ENCODE peak calls at places on chromosomes 11 and 22, in eight cellular contexts. R is Caco-2; F is A549; B is endodermal cell; S is heart right ventricle; D is uterus; W is CD4-positive, CD25-positive, alpha-beta regulatory T cell; I is left lung. E is an unnamed sample. For H3K4me1, the result is how much of the 10 kb centered on the place peaks cover.

GRCh38 chr22:27252282-27253049 is 549.1 kb downstream of the MN1 start:
- DNase-seq in W (no peak), D (peak), B (no peak), I (no peak), F (peak), R (no peak), S (no peak), E (no peak)

GRCh38 chr11:3886985-3887384 is 31.5 kb downstream of the STIM1 start:
- DNase-seq in D (no peak), I (no peak), B (no peak), W (no peak), S (no peak), R (no peak), F (no peak), E (no peak)

GRCh38 chr11:125916683-125917337 is 12.5 kb downstream of the DDX25 start:
- DNase-seq in B (no peak), W (no peak), F (peak), I (no peak), D (no peak), R (no peak), S (no peak), E (no peak)

GRCh38 chr11:46675288-46675851 is 25.0 kb downstream of the ARHGAP1 start:
- DNase-seq in R (no peak), F (peak), S (peak), W (no peak), B (peak), D (peak), I (no peak), E (no peak)

GRCh38 chr11:128518493-128519207 is 68.7 kb downstream of the ETS1 start:
- DNase-seq in W (no peak), F (no peak), R (no peak), I (no peak), S (no peak), D (no peak), B (no peak), E (no peak)

GRCh38 chr11:60348116-60348515 is 21.1 kb downstream of the MS4A6E start:
- DNase-seq in F (no peak), R (no peak), I (no peak), W (no peak), B (no peak), D (no peak), S (no peak), E (no peak)

GRCh38 chr11:114195981-114196731 is 100.0 kb upstream of the NNMT start:
- DNase-seq in S (no peak), R (peak), I (no peak), F (no peak), D (no peak), B (no peak), W (no peak), E (no peak)

GRCh38 chr11:78000193-78000592 is 5.7 kb upstream of the INTS4 start:
- DNase-seq in I (no peak), F (peak), W (peak), D (no peak), R (peak), B (peak), S (peak), E (peak)

DNA sequence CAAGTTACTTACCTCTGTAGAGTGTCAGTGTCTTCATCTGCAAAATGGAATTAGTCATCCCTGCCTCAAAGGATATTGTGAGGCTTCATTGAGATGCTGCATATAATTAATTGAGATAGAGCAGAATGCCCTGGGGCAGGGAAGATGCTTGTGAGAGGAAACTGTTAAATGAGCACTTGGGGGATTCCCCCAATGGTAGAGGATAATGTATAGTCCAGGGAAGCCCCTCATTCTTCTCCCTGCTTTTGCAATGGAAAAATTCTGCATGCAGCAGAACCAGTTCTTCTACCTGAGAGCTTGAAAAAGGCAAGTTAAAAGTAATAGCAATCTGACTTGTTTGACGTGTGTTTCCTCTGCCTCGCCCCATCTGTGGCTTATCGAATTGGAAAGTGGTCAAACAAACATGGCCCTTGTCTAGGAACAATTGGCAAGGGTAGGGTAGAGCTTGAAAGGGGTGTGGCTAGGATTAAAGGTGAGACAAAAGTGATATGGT is 90.9 kb downstream of the NAV2 start:
- DNase-seq in D (no peak), R (peak), W (no peak), S (no peak), B (no peak), I (no peak), F (no peak), E (no peak)
- H3K4me1 ChIP-seq in D (under half), R (half or more), W (under half), S (under half), B (under half), I (under half), F (under half), E (under half)

DNA sequence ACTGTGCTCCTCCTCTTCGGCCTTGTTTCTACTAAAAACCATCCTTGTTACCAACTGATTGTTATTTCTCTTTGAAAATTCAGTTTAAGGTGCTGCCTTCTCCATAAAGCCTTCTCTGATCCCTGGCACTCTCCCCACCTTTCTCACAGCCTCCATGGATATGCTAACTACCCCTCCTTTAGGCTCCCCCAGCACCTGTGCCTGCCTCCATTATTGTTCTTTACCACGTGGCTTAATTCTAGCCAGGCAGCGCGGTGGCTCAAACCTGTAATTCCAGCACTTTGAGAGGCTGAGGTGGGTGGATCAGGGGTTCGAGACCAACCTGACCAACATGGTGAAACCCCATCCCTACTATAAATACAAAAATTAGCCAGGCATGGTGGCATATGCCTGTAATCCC is 96.3 kb downstream of the MRTFA start:
- DNase-seq in S (no peak), W (no peak), B (no peak), D (no peak), R (no peak), I (no peak), F (no peak), E (no peak)
- H3K4me1 ChIP-seq in S (under half), W (under half), B (under half), D (under half), R (under half), I (under half), F (under half), E (under half)

DNA sequence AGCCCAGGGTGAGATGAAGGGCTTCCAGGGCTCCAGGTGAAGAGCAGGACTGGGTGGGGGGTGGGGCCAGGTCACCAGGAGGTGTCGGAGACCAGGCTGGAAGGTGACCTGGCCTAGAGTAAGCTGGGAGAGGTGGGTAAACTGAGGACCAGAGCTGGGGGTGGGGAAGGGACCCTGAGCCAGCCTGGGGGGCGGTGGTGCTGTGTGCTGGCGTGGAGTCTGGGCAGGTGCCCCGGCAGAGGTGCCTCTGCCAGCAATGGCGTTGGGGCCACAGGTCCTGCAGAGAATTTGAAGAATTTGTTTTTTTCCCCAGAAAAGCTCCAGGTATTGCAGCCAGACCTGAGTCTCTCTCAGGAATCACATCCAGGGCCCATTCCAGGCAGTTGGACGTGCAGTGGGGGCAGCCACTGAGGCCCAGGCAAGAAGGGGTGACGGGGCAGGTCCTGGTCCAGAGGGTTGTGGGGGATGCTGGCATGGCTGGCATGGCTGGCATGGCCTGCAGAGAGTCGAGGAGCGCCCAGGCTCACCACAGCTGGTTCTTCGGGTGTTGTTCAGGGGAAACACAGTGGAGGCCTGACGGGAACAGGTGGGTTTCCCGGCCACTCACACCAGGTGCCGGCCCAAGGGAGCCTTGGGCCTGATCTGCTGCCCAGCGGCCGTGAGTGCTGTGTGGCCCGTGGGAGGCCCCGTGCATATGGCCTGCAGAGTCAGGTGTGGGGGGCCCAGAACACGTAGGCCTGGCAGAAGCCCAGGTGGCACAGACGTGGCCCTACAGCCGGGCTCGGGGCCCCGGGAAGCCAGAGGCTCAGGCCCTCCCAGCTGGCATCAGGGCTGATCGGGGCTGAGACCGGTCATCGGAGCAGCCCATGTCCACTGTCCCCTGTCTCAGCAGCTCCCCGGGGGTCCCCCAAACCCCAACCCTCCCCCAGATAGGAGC is 6.4 kb upstream of the MUC6 start:
- DNase-seq in B (no peak), D (no peak), F (no peak), R (no peak), S (no peak), I (peak), W (no peak), E (no peak)
- H3K4me1 ChIP-seq in B (under half), D (under half), F (under half), R (under half), S (under half), I (under half), W (under half), E (under half)

GRCh38 chr22:22930571-22931556 is 43.2 kb downstream of the IGLL5 start:
- DNase-seq in D (no peak), B (no peak), W (no peak), I (peak), F (no peak), S (no peak), R (no peak), E (no peak)
- H3K4me1 ChIP-seq in D (under half), B (under half), W (under half), I (under half), F (under half), S (under half), R (under half), E (under half)

GRCh38 chr22:18062421-18062820 is 15.4 kb upstream of the PEX26 start:
- DNase-seq in B (no peak), S (no peak), D (no peak), I (no peak), F (no peak), W (no peak), R (no peak), E (no peak)
- H3K4me1 ChIP-seq in B (under half), S (under half), D (under half), I (under half), F (half or more), W (under half), R (half or more), E (under half)

GRCh38 chr11:96309643-96310017 is 33.4 kb downstream of the MAML2 start:
- DNase-seq in W (no peak), F (no peak), R (no peak), S (no peak), D (no peak), B (no peak), I (no peak), E (no peak)
- H3K4me1 ChIP-seq in W (under half), F (half or more), R (under half), S (under half), D (under half), B (under half), I (under half), E (under half)

DNA sequence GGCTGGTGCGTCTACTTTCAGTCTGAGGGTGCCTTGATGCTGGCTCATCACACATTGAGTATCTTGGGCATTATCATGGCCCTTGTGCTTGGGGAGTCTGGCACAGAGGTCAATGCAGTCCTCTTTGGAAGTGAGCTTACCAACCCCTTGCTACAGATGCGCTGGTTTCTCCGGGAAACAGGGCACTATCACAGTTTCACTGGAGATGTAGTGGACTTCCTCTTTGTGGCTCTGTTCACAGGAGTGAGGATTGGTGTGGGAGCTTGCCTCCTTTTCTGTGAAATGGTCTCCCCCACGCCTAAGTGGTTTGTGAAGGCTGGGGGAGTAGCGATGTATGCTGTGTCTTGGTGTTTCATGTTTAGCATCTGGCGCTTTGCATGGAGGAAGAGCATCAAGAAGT is 4.9 kb downstream of the TLCD5 start:
- DNase-seq in I (no peak), F (no peak), D (no peak), B (no peak), R (no peak), S (no peak), W (no peak), E (no peak)
- H3K4me1 ChIP-seq in I (under half), F (half or more), D (under half), B (under half), R (under half), S (under half), W (under half), E (under half)

DNA sequence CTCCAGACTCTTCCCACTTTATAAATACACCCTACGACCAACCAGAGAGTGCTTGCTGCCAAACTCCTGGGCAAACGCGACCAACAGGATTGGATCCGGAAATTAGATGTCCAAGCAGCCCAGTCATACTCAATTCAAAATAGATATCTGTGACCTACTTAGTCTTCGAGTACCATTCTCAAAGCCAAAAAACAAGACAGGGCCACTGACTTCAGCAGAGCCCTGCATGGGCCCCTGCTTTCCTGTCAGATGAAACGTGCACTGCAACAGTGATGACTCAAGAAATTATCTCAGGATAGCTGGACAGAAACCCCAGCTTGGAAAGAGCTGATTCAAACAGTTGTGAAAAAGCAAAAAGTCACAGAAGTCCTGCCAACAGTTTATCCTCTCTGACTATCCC is 17.6 kb downstream of the SMCO4 start:
- DNase-seq in W (no peak), B (no peak), D (no peak), F (no peak), I (no peak), S (no peak), R (no peak), E (no peak)
- H3K4me1 ChIP-seq in W (under half), B (under half), D (under half), F (under half), I (under half), S (under half), R (under half), E (under half)

GRCh38 chr11:35157814-35158213 is 18.8 kb downstream of the CD44 start:
- DNase-seq in D (no peak), F (no peak), R (no peak), B (no peak), S (no peak), W (no peak), I (no peak), E (no peak)
- H3K4me1 ChIP-seq in D (under half), F (half or more), R (under half), B (under half), S (under half), W (half or more), I (under half), E (under half)